ENCODE peak calls at places on chromosome 1, in ten cellular contexts. L is dorsolateral prefrontal cortex; I is astrocyte of the spinal cord; D is heart left ventricle; H is tibial artery; A is CD8-positive, alpha-beta T cell; N is spleen; P is IMR-90; C is endothelial cell; F is psoas muscle. K is an unnamed sample.
A peak's percentile ranks its signal among the peaks of the same experiment; 100 is the strongest.

GRCh38 chr1:247419326-247419725 is 3.4 kb downstream of the NLRP3 start:
- DNase-seq in D (no peak), H (no peak), C (no peak), L (no peak), F (no peak), A (no peak), P (no peak), I (no peak), N (no peak), K (no peak)

GRCh38 chr1:71054281-71054731 is 6.7 kb upstream of the PTGER3 start:
- DNase-seq in D (no peak), I (no peak), P (no peak), A (no peak), H (no peak), F (peak; percentile 51), C (no peak), L (no peak), N (peak; percentile 76), K (no peak)

GRCh38 chr1:10696977-10697376 is 99.5 kb downstream of the CASZ1 start:
- DNase-seq in H (no peak), D (no peak), I (no peak), L (no peak), A (no peak), N (no peak), P (peak; percentile 23), C (no peak), F (no peak), K (no peak)

GRCh38 chr1:174995916-174996315 is 3.8 kb upstream of the CACYBP start:
- DNase-seq in P (peak; percentile 61), A (no peak), L (no peak), D (no peak), H (no peak), I (peak; percentile 16), N (no peak), C (no peak), F (no peak), K (no peak)

GRCh38 chr1:16967095-16967567 is 13.3 kb downstream of the MFAP2 start:
- DNase-seq in F (no peak), P (peak; percentile 74), D (peak; percentile 81), H (peak; percentile 80), A (no peak), I (peak; percentile 93), C (no peak), N (no peak), L (no peak), K (no peak)

GRCh38 chr1:201153474-201154388 is 543 bp downstream of the TMEM9 start:
- DNase-seq in A (no peak), H (no peak), L (no peak), C (no peak), N (no peak), D (no peak), P (peak; percentile 18), I (no peak), F (no peak), K (no peak)

GRCh38 chr1:17649371-17650106 is 105.6 kb upstream of the ACTL8 start:
- DNase-seq in N (no peak), H (no peak), C (no peak), L (no peak), P (no peak), D (no peak), A (no peak), F (no peak), I (no peak), K (no peak)

GRCh38 chr1:151059342-151060240 is at the start of gene CDC42SE1:
- DNase-seq in N (peak; percentile 98), H (peak; percentile 90), A (peak; percentile 77), L (peak; percentile 69), F (peak; percentile 92), C (peak; percentile 88), P (peak; percentile 80), I (peak; percentile 83), D (peak; percentile 91), K (peak; percentile 91)

GRCh38 chr1:117674521-117675400 is 68.9 kb downstream of the TENT5C start:
- DNase-seq in I (no peak), L (no peak), N (no peak), A (peak; percentile 34), P (peak; percentile 28), D (no peak), F (no peak), C (peak; percentile 15), H (no peak), K (no peak)
- TF ChIP-seq CTCF in I (peak; percentile 29), L (peak; percentile 40), N (peak; percentile 58), A (peak; percentile 58), P (peak; percentile 36), D (peak; percentile 22), F (peak; percentile 22), C (no peak), H (peak; percentile 9), K (no peak)

GRCh38 chr1:212294983-212295382 is 9.8 kb downstream of the PPP2R5A start:
- DNase-seq in N (no peak), L (no peak), A (no peak), I (no peak), H (no peak), P (no peak), C (no peak), D (no peak), F (no peak), K (no peak)

GRCh38 chr1:212295579-212295978 is 10.4 kb downstream of the PPP2R5A start:
- DNase-seq in N (no peak), C (no peak), A (no peak), D (no peak), P (no peak), L (no peak), F (no peak), H (no peak), I (no peak), K (no peak)

GRCh38 chr1:212291505-212292134 is 6.4 kb downstream of the PPP2R5A start:
- DNase-seq in H (no peak), A (no peak), C (peak; percentile 13), I (peak; percentile 50), N (no peak), F (no peak), P (peak; percentile 44), L (no peak), D (no peak), K (no peak)

GRCh38 chr1:212292250-212292924 is 7.2 kb downstream of the PPP2R5A start:
- DNase-seq in I (no peak), L (no peak), P (no peak), A (no peak), C (no peak), N (no peak), H (no peak), F (no peak), D (no peak), K (no peak)

DNA sequence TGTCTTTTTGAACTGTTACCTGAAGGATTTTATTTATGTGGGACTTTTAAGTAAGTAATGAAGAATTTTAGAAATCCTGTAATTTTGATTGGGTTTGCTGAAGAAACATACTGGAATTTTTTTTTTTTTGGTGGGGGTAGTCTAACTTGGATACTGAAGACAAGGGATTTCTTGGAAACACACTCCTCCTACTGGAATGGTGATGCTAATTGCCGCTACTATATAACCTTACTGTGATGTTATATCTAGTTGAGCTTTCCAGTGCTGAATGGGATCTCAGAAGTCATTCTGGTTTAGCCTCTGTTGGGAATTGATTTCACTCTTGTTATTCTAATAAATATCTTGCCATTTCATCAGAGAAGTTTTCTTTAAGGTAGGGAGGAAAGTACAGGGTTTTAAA is 8.4 kb downstream of the PPP2R5A start:
- DNase-seq in H (no peak), I (no peak), A (no peak), D (no peak), P (peak; percentile 38), L (no peak), N (no peak), C (no peak), F (no peak), K (no peak)
- TF ChIP-seq CTCF in H (no peak), I (peak; percentile 32), A (no peak), D (no peak), P (peak; percentile 40), L (no peak), N (no peak), C (peak; percentile 13), F (peak; percentile 27), K (no peak)

DNA sequence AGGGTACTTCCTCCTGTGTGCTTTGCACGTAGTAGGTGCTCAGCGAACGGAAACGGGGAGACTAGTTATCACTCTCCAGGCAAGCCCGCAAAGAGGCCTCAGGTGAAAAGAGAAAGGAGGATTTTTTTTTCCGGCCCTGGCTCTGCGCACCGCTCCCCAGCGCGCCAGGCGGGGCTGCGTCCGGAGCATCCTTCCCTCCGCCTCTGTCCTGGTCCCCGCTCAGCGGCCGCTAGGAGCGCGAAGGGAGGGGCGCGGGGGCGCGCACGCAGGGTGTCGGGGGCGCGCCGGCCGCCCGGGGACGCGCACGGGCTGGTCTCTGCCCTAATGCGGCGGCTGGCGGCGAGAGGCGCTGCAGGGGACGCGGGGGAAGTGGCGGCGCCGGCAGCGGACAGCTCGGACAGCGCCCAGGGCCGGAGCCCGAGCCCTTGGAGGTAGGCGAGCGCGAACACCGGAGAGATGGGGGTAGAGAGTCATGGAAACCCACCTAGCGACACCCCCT is 42.3 kb upstream of the NFASC start:
- DNase-seq in F (peak; percentile 72), P (no peak), I (no peak), A (no peak), L (peak; percentile 80), H (peak; percentile 73), D (peak; percentile 84), N (peak; percentile 80), C (peak; percentile 84), K (peak; percentile 92)
- TF ChIP-seq CTCF in F (peak; percentile 16), P (no peak), I (no peak), A (no peak), L (peak; percentile 46), H (peak; percentile 22), D (no peak), N (peak; percentile 20), C (no peak), K (peak; percentile 17)

GRCh38 chr1:94395231-94395630 is 23.0 kb upstream of the ABCD3 start:
- DNase-seq in H (no peak), N (no peak), A (no peak), I (no peak), D (no peak), C (no peak), F (no peak), P (no peak), L (no peak), K (no peak)

GRCh38 chr1:94395748-94396309 is 22.4 kb upstream of the ABCD3 start:
- DNase-seq in P (no peak), F (no peak), D (no peak), H (no peak), I (no peak), A (no peak), N (no peak), C (no peak), L (no peak), K (no peak)

GRCh38 chr1:94398356-94398755 is 19.8 kb upstream of the ABCD3 start:
- DNase-seq in A (no peak), D (no peak), C (no peak), P (peak; percentile 33), I (peak; percentile 29), N (no peak), L (no peak), F (no peak), H (no peak), K (no peak)

GRCh38 chr1:94394247-94394646 is 23.9 kb upstream of the ABCD3 start:
- DNase-seq in H (no peak), N (no peak), I (no peak), C (no peak), L (no peak), F (no peak), P (no peak), D (no peak), A (no peak), K (no peak)

DNA sequence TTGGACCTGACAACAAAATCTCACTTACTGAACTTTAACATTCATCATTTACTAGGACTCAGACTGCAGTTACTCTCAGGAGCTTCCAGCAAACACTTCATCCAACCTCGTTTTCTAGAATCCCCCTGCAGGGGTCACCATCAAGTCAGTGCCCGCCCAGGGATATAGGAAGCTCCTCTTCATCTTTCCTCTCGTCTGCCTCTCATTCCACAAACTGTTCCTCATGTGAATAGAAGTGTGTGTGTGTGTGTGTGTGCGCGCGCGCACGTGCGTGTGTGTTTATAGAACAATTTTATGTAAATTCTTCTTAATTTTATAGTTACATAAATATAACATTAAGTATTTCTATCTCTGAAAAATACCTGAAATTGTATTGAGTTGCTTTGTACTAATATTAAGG is 21.8 kb upstream of the ABCD3 start:
- DNase-seq in P (no peak), H (no peak), F (no peak), C (peak; percentile 34), L (peak; percentile 20), D (no peak), N (no peak), A (no peak), I (no peak), K (peak; percentile 30)
- TF ChIP-seq CTCF in P (no peak), H (no peak), F (no peak), C (no peak), L (peak; percentile 20), D (no peak), N (no peak), A (no peak), I (no peak), K (no peak)

K was measured in glutamatergic neuron.